ENCODE peak calls at places on chromosomes 5 and 9, in five cellular contexts. One of them, this sample, is unnamed.

GRCh38 chr5:178581621-178582020 is 8.6 kb downstream of the COL23A1 start:
- DNase-seq in EL: no peak
- DNase-seq in lower lobe of right lung: no peak
- DNase-seq in H9: no peak
- DNase-seq in progenitor cell of endocrine pancreas: no peak
- DNase-seq in this sample: no peak

GRCh38 chr5:4198461-4198860 is 602.8 kb downstream of the IRX1 start:
- DNase-seq in EL: no peak
- DNase-seq in lower lobe of right lung: no peak
- DNase-seq in H9: no peak
- DNase-seq in progenitor cell of endocrine pancreas: no peak
- DNase-seq in this sample: no peak

GRCh38 chr5:125798311-125798710 is 624.9 kb upstream of the GRAMD2B start:
- DNase-seq in EL: peak
- DNase-seq in lower lobe of right lung: no peak
- DNase-seq in H9: no peak
- DNase-seq in progenitor cell of endocrine pancreas: no peak
- DNase-seq in this sample: peak

GRCh38 chr5:15933481-15934207 is 245.9 kb downstream of the MARCHF11 start:
- DNase-seq in EL: no peak
- DNase-seq in lower lobe of right lung: no peak
- DNase-seq in H9: no peak
- DNase-seq in progenitor cell of endocrine pancreas: no peak
- DNase-seq in this sample: no peak

GRCh38 chr5:50325237-50325832 is 115.8 kb downstream of the EMB start:
- DNase-seq in EL: peak
- DNase-seq in lower lobe of right lung: no peak
- DNase-seq in H9: no peak
- DNase-seq in progenitor cell of endocrine pancreas: no peak
- DNase-seq in this sample: peak

GRCh38 chr5:133996683-133997252 is 8.0 kb downstream of the VDAC1 start:
- DNase-seq in EL: no peak
- DNase-seq in lower lobe of right lung: no peak
- DNase-seq in H9: peak
- DNase-seq in progenitor cell of endocrine pancreas: no peak
- DNase-seq in this sample: no peak

GRCh38 chr9:96490534-96491078 is 40.6 kb downstream of the HABP4 start:
- DNase-seq in EL: no peak
- DNase-seq in lower lobe of right lung: no peak
- DNase-seq in H9: no peak
- DNase-seq in progenitor cell of endocrine pancreas: no peak
- DNase-seq in this sample: no peak

GRCh38 chr5:65105301-65105700 is 336.6 kb downstream of the CWC27 start:
- DNase-seq in EL: no peak
- DNase-seq in lower lobe of right lung: no peak
- DNase-seq in H9: no peak
- DNase-seq in progenitor cell of endocrine pancreas: no peak
- DNase-seq in this sample: no peak

GRCh38 chr9:94606641-94607339 is 13.2 kb upstream of the FBP2 start:
- DNase-seq in EL: no peak
- DNase-seq in lower lobe of right lung: no peak
- DNase-seq in H9: no peak
- DNase-seq in progenitor cell of endocrine pancreas: no peak
- DNase-seq in this sample: no peak

GRCh38 chr5:60997721-60998120 is 52.7 kb downstream of the NDUFAF2 start:
- DNase-seq in EL: no peak
- DNase-seq in lower lobe of right lung: no peak
- DNase-seq in H9: no peak
- DNase-seq in progenitor cell of endocrine pancreas: no peak
- DNase-seq in this sample: no peak

This sample was measured in EH.